ENCODE peak calls at places on chromosomes 13 and 19, in five cellular contexts. R, F, D, O and T are unnamed samples. For H3K36me3 and H3K4me1, the result is how much of the 10 kb centered on the place peaks cover.

GRCh38 chr19:41427647-41428480 is 690 bp upstream of the B3GNT8 start:
- DNase-seq in O (peak), R (peak), D (peak), F (peak), T (peak)

GRCh38 chr19:3125900-3126524 is 9.8 kb upstream of the GNA15 start:
- DNase-seq in R (peak), D (peak), O (peak), F (peak), T (peak)

GRCh38 chr13:105327727-105328126 is 1207.7 kb downstream of the EFNB2 start:
- DNase-seq in R (no peak), D (no peak), O (no peak), F (no peak), T (no peak)

GRCh38 chr19:35812220-35813042 is at the start of gene PRODH2:
- DNase-seq in O (no peak), F (no peak), R (no peak), D (no peak), T (no peak)

GRCh38 chr13:64591981-64592380 is 2638.2 kb downstream of the PCDH9 start:
- DNase-seq in O (no peak), D (no peak), R (no peak), F (no peak), T (no peak)

GRCh38 chr19:48613852-48614435 is 932 bp downstream of the FAM83E start:
- DNase-seq in F (no peak), R (peak), D (peak), O (no peak), T (peak)

GRCh38 chr13:48582086-48582485 is 49.2 kb upstream of the RCBTB2 start:
- DNase-seq in R (no peak), D (no peak), F (no peak), O (no peak), T (no peak)

GRCh38 chr19:8111376-8111775 is 38.0 kb downstream of the FBN3 start:
- DNase-seq in D (no peak), O (no peak), R (no peak), F (no peak), T (no peak)

GRCh38 chr13:42780044-42780443 is 1.3 kb upstream of the FAM216B start:
- DNase-seq in D (no peak), R (no peak), F (no peak), O (no peak), T (no peak)

GRCh38 chr19:7456964-7457541 is 31.8 kb downstream of the PEX11G start:
- DNase-seq in D (no peak), R (no peak), F (no peak), O (no peak), T (no peak)

GRCh38 chr19:53112286-53112685 is 9.1 kb upstream of the ZNF160 start:
- DNase-seq in O (no peak), R (no peak), D (no peak), F (no peak), T (no peak)

GRCh38 chr19:50777261-50777660 is 7.0 kb downstream of the GPR32 start:
- DNase-seq in F (no peak), O (no peak), D (no peak), R (no peak), T (no peak)

GRCh38 chr19:16447015-16447384 is 24.8 kb downstream of the EPS15L1 start:
- DNase-seq in R (no peak), D (peak), O (peak), F (peak), T (peak)

GRCh38 chr19:42386974-42387707 is 3.0 kb downstream of the CNFN start:
- DNase-seq in R (peak), O (peak), F (peak), D (peak), T (peak)

GRCh38 chr19:13132471-13133166 is 14.6 kb downstream of the NACC1 start:
- DNase-seq in R (no peak), D (no peak), O (no peak), F (no peak), T (no peak)

GRCh38 chr13:41216160-41216559 is 21.8 kb upstream of the KBTBD7 start:
- DNase-seq in D (no peak), F (no peak), R (no peak), O (no peak), T (no peak)

GRCh38 chr19:57099199-57099661 is 20.6 kb upstream of the USP29 start:
- DNase-seq in O (peak), F (peak), D (peak), R (peak), T (peak)

GRCh38 chr13:47291116-47291656 is 394.3 kb upstream of the HTR2A start:
- DNase-seq in R (no peak), F (no peak), D (peak), O (no peak), T (no peak)

GRCh38 chr19:388691-389090 is 20.3 kb downstream of the C2CD4C start:
- DNase-seq in R (no peak), O (no peak), D (no peak), F (no peak), T (peak)

GRCh38 chr13:26377038-26377437 is 123.1 kb downstream of the CDK8 start:
- DNase-seq in D (peak), O (peak), F (no peak), R (peak), T (no peak)

GRCh38 chr13:83215627-83216026 is 666.6 kb downstream of the SLITRK1 start:
- DNase-seq in R (no peak), F (no peak), D (no peak), O (no peak), T (no peak)

GRCh38 chr13:84658881-84659661 is 776.8 kb upstream of the SLITRK1 start:
- DNase-seq in D (no peak), F (no peak), R (no peak), O (no peak), T (no peak)

GRCh38 chr19:510606-511100 is 3.4 kb downstream of the TPGS1 start:
- DNase-seq in F (peak), O (peak), D (peak), R (peak), T (peak)

GRCh38 chr19:13098291-13099072 is 4.2 kb downstream of the LYL1 start:
- DNase-seq in F (peak), O (peak), R (no peak), D (no peak), T (peak)

GRCh38 chr19:33214621-33215020 is 11.0 kb downstream of the SLC7A10 start:
- DNase-seq in D (peak), F (no peak), O (no peak), R (peak), T (no peak)

GRCh38 chr13:110347088-110347487 is 40.0 kb downstream of the COL4A2 start:
- DNase-seq in O (no peak), R (no peak), D (no peak), F (no peak), T (no peak)

GRCh38 chr19:19745496-19746285 is 12.8 kb upstream of the ZNF14 start:
- DNase-seq in F (no peak), R (no peak), D (no peak), O (no peak), T (no peak)

DNA sequence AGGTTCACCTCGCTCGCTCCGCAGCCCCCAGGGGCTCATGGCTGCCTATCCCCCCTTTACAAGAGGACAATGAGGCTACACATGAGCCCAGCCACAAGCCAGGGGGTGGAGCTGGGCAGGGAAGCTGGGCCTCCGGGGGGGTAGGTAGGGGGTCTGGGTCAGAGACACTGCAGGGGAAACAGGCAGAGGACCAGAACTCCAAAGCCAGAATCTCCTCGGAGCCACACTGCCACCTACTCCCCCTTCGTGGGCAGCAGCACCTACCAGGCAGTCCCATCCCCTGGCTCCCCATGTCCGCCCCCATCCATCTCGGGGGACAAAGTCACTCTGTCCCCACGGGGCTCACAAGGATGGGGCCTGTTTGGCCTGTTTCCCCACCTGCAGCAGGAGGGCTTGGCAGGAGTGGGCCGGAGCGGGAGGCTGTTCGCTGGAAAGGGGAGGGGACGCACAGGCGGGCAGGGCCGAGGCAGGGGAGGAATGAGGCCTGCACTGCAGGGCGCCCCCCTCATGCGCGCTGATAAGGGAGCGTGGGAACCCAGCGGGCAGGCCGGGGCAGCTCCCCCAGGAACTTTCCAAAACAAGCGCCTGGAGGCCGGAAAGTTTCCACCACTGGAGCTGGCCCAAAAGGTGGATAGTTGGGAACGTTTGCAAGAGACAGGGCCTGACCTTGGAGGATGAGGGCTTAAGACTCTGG is 545 bp upstream of the ISYNA1 start:
- DNase-seq in R (no peak), O (peak), F (peak), D (peak), T (no peak)
- TF ChIP-seq CTCF in R (no peak), O (no peak), F (no peak), D (no peak), T (no peak)

GRCh38 chr13:76687467-76687866 is 198.7 kb downstream of the KCTD12 start:
- DNase-seq in D (no peak), F (no peak), R (no peak), O (no peak), T (no peak)
- H3K36me3 ChIP-seq in D (under half), F (under half), R (under half), O (under half), T (under half)

GRCh38 chr13:72185756-72186155 is 318.8 kb upstream of the DACH1 start:
- DNase-seq in D (no peak), R (no peak), F (no peak), O (no peak), T (no peak)

GRCh38 chr13:72174549-72174948 is 307.5 kb upstream of the DACH1 start:
- DNase-seq in R (no peak), O (no peak), D (no peak), F (no peak), T (no peak)

GRCh38 chr13:72181661-72182060 is 314.7 kb upstream of the DACH1 start:
- DNase-seq in O (no peak), R (no peak), D (no peak), F (no peak), T (no peak)

DNA sequence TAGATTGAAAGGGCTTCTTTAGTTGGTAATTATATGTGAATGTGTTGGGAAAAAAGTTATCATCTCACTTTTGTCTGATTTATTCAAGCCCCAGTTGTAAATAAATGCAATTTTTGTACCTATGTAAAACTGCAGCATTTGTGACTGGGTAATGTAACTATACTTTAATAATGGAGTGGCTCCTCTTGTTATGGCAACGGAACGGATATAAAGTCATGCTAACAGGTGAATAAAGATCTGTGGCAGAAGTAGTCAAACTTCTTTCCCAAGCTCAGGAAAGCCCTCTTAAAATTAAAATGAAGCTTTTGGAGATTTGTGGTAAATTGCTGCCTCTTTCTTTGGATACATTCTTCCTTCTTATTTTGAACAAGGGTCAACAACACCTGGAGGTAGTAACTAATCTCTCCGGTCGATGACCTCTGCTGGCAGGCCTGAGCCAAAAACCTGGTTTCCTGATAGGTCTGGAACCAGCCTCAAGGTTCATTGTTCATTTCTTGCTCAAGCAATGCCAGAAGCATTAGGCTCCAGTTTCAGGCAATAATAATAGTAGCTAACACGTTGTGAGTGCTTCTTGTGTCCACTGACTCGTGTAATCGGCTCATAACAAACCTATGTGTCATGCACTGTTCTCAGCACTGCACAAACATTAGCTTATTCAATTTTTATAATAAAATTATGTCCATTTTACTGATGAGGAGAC is 313.4 kb upstream of the DACH1 start:
- DNase-seq in D (no peak), O (no peak), R (no peak), F (no peak), T (no peak)
- H3K4me1 ChIP-seq in D (under half), O (under half), R (under half), F (under half), T (under half)

GRCh38 chr13:97394542-97394941 is 39.4 kb upstream of the RAP2A start:
- DNase-seq in F (no peak), D (no peak), O (no peak), R (no peak), T (no peak)
- TF ChIP-seq CTCF in F (no peak), D (no peak), O (no peak), R (no peak), T (no peak)

GRCh38 chr19:5973867-5974635 is 3.9 kb downstream of the RANBP3 start:
- DNase-seq in D (no peak), F (no peak), O (no peak), R (no peak), T (no peak)
- H3K36me3 ChIP-seq in D (under half), F (under half), O (under half), R (under half), T (under half)

GRCh38 chr19:38252385-38252784 is 3.8 kb downstream of the PPP1R14A start:
- DNase-seq in F (no peak), O (no peak), D (no peak), R (no peak), T (no peak)

GRCh38 chr19:38251564-38252051 is 4.6 kb downstream of the PPP1R14A start:
- DNase-seq in D (no peak), F (peak), O (no peak), R (no peak), T (no peak)

GRCh38 chr19:38250428-38250820 is 5.8 kb downstream of the PPP1R14A start:
- DNase-seq in R (no peak), F (no peak), D (no peak), O (no peak), T (no peak)

GRCh38 chr19:38252935-38253691 is 3.1 kb downstream of the PPP1R14A start:
- DNase-seq in R (peak), F (peak), D (peak), O (peak), T (no peak)

DNA sequence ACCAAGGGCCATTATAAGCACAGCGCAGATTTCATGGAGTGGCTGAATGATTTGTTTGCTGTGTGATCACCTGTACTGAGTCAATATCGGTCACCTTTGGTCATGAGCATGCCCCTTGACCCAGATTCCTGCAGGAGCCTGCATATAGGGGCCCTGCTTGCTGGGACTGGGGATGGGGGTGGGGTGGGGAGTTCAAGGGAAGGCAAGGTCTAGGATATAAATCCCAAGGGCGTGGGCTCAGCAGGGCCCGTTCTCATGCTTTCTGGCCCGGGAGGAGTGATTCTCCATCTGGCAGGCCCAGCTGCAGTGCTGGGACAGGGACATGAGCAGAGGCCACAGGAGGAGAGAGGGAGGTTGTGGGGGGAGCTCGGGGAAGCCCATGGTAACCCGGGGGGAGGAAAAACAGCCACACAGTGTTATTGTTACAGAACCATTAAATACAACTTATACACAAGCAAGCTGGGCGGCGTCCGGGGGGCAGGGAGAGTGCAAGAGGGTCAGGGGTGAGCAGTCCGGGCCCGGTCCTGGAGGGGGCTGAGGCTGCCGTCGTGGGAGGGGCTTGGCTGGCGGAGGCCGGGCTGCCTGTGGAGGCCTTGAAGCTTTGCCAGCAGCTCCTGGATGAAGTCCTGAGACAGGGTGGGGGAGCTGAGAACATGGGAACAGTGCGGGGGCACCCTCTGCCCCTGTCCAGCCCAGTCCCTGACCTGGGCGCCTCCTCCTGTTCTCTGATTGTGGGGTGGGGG is 5.2 kb downstream of the PPP1R14A start:
- DNase-seq in F (peak), O (peak), R (no peak), D (peak), T (peak)
- H3K4me1 ChIP-seq in F (under half), O (under half), R (under half), D (under half), T (under half)

DNA sequence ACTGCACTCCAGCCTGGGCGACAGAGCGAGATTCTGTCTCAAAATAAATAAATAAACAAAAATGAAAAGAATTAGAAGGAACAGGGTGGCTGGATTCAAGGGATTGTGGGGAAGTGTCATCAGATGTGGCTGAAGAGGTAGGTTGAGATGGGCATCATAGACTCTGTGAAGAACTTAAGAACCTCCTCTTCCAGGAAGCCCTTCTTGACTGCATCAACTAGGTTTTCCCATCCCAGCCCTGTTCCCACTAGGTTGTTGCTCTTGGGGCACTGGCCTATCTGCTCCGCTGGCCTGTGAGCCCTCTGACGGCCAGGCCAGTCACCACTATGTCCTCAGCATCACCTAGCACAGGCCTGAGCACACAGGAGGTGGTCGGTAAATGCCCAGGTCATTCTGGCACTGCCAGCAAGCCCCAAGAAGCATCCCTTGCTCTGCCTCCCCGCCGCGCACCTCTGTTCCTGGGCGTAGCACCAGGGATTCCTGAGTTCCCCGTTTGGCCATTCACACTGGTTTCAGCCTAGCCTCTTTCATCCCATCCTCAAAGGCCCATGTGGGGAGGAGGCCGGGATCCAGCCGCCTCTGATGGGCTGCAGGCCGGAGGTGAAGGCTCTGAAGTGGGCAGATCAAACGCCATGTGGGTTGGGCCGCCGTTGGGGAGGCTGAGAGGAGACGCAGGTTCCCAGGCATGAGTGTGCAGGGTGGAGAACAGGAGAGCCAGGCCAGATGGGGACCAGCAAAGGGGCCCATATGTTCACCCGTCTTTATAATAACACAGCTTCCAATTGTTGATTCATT is 27.6 kb upstream of the SLC1A5 start:
- DNase-seq in R (no peak), D (no peak), O (no peak), F (no peak), T (no peak)
- TF ChIP-seq CTCF in R (no peak), D (no peak), O (no peak), F (no peak), T (no peak)

GRCh38 chr19:58335630-58336029 is 8.8 kb downstream of the ZSCAN22 start:
- DNase-seq in R (no peak), O (no peak), D (no peak), F (no peak), T (no peak)
- H3K36me3 ChIP-seq in R (under half), O (under half), D (under half), F (under half), T (under half)

GRCh38 chr13:21458457-21458815 is 667 bp downstream of the ZDHHC20 start:
- DNase-seq in R (peak), O (peak), F (peak), D (peak), T (peak)
- H3K4me1 ChIP-seq in R (under half), O (under half), F (under half), D (under half), T (under half)

DNA sequence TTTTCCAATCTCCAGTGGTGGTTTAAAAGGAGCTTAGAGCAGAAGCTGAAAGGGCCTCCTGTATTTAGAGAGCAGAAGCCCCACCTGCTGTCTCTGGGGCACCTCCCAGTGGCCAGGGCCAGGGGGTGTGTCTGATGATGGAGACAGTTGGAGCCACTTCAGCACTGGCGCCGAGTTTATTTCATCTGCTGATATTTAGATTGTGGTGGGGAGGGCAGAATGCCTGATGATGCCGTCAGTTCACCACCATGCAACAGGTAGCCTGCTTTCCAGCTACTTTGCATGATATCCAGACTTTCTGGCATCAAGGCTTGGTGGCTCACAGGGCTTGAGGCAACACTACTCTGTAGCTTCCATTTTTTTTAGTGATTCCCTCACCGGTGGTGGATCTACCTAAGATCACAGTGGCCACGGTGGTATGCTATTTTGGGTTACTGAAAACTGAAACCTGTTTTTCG is 371.9 kb downstream of the KCNRG start:
- DNase-seq in R (peak), F (peak), D (peak), O (peak), T (peak)
- TF ChIP-seq CTCF in R (peak), F (no peak), D (peak), O (no peak), T (no peak)